ENCODE peak calls at places on chromosome 10, in seven cellular contexts. V is astrocyte; X is A673; A is GM23338; E is H7; S is CD8-positive, alpha-beta memory T cell; H is fibroblast of lung. Z is an unnamed sample.

GRCh38 chr10:63627376-63627775 is 106.2 kb downstream of the REEP3 start:
- DNase-seq in V (no peak), A (no peak), X (no peak), S (no peak), H (no peak), E (no peak), Z (no peak)

GRCh38 chr10:103692421-103693069 is 162.8 kb downstream of the SH3PXD2A start:
- DNase-seq in X (no peak), A (peak; percentile 70), S (peak; percentile 21), H (no peak), E (peak; percentile 89), V (no peak), Z (no peak)

GRCh38 chr10:48525956-48526355 is 78.9 kb downstream of the ARHGAP22 start:
- DNase-seq in X (no peak), H (no peak), E (no peak), S (no peak), V (no peak), A (no peak), Z (no peak)

GRCh38 chr10:28256776-28257175 is 46.1 kb downstream of the MPP7 start:
- DNase-seq in S (no peak), X (no peak), H (no peak), V (peak; percentile 68), E (no peak), A (no peak), Z (no peak)

GRCh38 chr10:5775705-5776104 is 37.5 kb downstream of the GDI2 start:
- DNase-seq in V (no peak), A (no peak), X (no peak), H (no peak), E (peak; percentile 19), S (peak; percentile 73), Z (peak; percentile 64)

GRCh38 chr10:102714621-102715455 is at the start of gene SFXN2:
- DNase-seq in S (peak; percentile 37), X (peak; percentile 54), E (peak; percentile 79), A (peak; percentile 75), H (no peak), V (no peak), Z (peak; percentile 67)

GRCh38 chr10:1309237-1309968 is 253.2 kb downstream of the WDR37 start:
- DNase-seq in V (no peak), S (no peak), A (peak; percentile 96), H (no peak), E (peak; percentile 79), X (no peak), Z (no peak)

GRCh38 chr10:102994551-102995295 is 76.6 kb downstream of the CNNM2 start:
- DNase-seq in A (no peak), V (no peak), S (peak; percentile 4), X (peak; percentile 2), E (no peak), H (no peak), Z (no peak)

GRCh38 chr10:110461088-110461487 is 36.6 kb upstream of the DUSP5 start:
- DNase-seq in E (no peak), X (no peak), A (no peak), H (no peak), S (no peak), V (no peak), Z (no peak)

GRCh38 chr10:123999956-124000615 is 93.3 kb downstream of the CHST15 start:
- DNase-seq in X (no peak), E (peak; percentile 38), H (no peak), A (no peak), V (no peak), S (no peak), Z (no peak)

GRCh38 chr10:110865184-110865803 is 6.4 kb upstream of the PDCD4 start:
- DNase-seq in H (peak; percentile 36), X (peak; percentile 69), E (no peak), V (peak; percentile 62), S (no peak), A (no peak), Z (no peak)

GRCh38 chr10:30786131-30786530 is 156.6 kb upstream of the LYZL2 start:
- DNase-seq in V (no peak), E (no peak), H (no peak), A (no peak), X (no peak), S (no peak), Z (no peak)

GRCh38 chr10:91668935-91669334 is 36.1 kb upstream of the PPP1R3C start:
- DNase-seq in E (no peak), A (peak; percentile 47), H (no peak), S (no peak), X (no peak), V (no peak), Z (no peak)

GRCh38 chr10:117537904-117538524 is 4.5 kb upstream of the EMX2 start:
- DNase-seq in S (no peak), X (no peak), E (no peak), H (no peak), A (no peak), V (no peak), Z (no peak)

GRCh38 chr10:132774179-132774904 is 11.6 kb downstream of the NKX6-2 start:
- DNase-seq in H (no peak), X (no peak), A (peak; percentile 44), S (no peak), E (peak; percentile 86), V (no peak), Z (no peak)

GRCh38 chr10:43126759-43127424 is 11.4 kb upstream of the CSGALNACT2 start:
- DNase-seq in V (no peak), X (no peak), E (peak; percentile 55), A (no peak), H (no peak), S (no peak), Z (no peak)

GRCh38 chr10:119270893-119271361 is 63.6 kb downstream of the GRK5 start:
- DNase-seq in S (peak; percentile 22), A (no peak), X (no peak), V (peak; percentile 27), E (no peak), H (peak; percentile 78), Z (peak; percentile 92)

GRCh38 chr10:90432891-90433290 is 424.9 kb downstream of the HTR7 start:
- DNase-seq in S (no peak), V (no peak), A (no peak), E (no peak), X (peak; percentile 35), H (no peak), Z (no peak)

GRCh38 chr10:3525832-3526449 is 259.1 kb downstream of the KLF6 start:
- DNase-seq in X (peak; percentile 76), E (no peak), V (peak; percentile 99), S (no peak), A (no peak), H (peak; percentile 98), Z (no peak)

GRCh38 chr10:48798486-48799254 is 114.0 kb downstream of the WDFY4 start:
- DNase-seq in X (no peak), H (no peak), A (no peak), V (no peak), E (no peak), S (no peak), Z (no peak)

GRCh38 chr10:99850041-99850766 is 67.8 kb downstream of the ABCC2 start:
- DNase-seq in A (peak; percentile 93), V (no peak), E (peak; percentile 30), S (no peak), H (no peak), X (peak; percentile 66), Z (no peak)

GRCh38 chr10:58796242-58796641 is 283.6 kb downstream of the BICC1 start:
- DNase-seq in S (no peak), V (peak; percentile 18), E (peak; percentile 3), H (no peak), A (peak; percentile 65), X (no peak), Z (no peak)

GRCh38 chr10:67302701-67303100 is 376.9 kb downstream of the LRRTM3 start:
- DNase-seq in V (no peak), S (no peak), E (no peak), A (no peak), X (no peak), H (no peak), Z (no peak)

GRCh38 chr10:51711519-51711891 is 12.1 kb upstream of the CSTF2T start:
- DNase-seq in E (no peak), S (no peak), X (no peak), V (no peak), A (no peak), H (no peak), Z (no peak)

DNA sequence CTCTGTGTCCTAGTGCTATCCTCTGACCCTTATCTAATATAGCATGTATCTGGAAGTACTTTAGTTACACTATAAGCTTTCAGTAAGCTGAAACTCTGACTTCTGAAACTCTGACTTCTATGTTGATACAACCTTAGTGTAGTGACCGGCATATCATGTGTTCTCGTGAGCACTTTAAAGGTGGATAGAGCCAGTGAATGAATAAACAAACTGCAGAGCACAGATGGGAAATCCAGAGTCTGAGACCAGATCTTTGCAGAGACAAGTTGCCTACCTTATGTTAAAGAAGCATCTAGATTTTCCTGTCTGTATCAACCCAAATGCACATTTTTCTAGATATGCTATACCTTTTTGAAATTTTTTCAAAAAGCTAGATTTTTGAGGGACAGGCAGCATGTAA is 3.5 kb downstream of the ACTA2 start:
- DNase-seq in X (no peak), V (no peak), H (no peak), S (no peak), E (no peak), A (no peak), Z (no peak)
- H3K4me3 ChIP-seq in X (no peak overlapping the region), V (no peak overlapping the region), H (no peak overlapping the region), S (no peak overlapping the region), E (no peak overlapping the region), A (no peak overlapping the region), Z (peak overlapping the region; percentile 3)

GRCh38 chr10:95756061-95756751 is at the start of gene ENTPD1:
- DNase-seq in S (no peak), X (peak; percentile 18), A (peak; percentile 59), E (peak; percentile 45), H (peak; percentile 41), V (no peak), Z (no peak)
- H3K4me3 ChIP-seq in S (no peak within 1 kb of the TSS), X (no peak within 1 kb of the TSS), A (peak within 1 kb of the TSS; percentile 50), E (peak within 1 kb of the TSS; percentile 28), H (no peak within 1 kb of the TSS), V (no peak within 1 kb of the TSS), Z (peak within 1 kb of the TSS; percentile 52)

GRCh38 chr10:6958723-6959122 is 378.6 kb upstream of the PRKCQ start:
- DNase-seq in S (peak; percentile 10), V (no peak), E (no peak), A (no peak), H (no peak), X (no peak), Z (no peak)
- H3K4me3 ChIP-seq in S (no peak overlapping the region), V (no peak overlapping the region), E (no peak overlapping the region), A (no peak overlapping the region), H (no peak overlapping the region), X (no peak overlapping the region), Z (no peak overlapping the region)

DNA sequence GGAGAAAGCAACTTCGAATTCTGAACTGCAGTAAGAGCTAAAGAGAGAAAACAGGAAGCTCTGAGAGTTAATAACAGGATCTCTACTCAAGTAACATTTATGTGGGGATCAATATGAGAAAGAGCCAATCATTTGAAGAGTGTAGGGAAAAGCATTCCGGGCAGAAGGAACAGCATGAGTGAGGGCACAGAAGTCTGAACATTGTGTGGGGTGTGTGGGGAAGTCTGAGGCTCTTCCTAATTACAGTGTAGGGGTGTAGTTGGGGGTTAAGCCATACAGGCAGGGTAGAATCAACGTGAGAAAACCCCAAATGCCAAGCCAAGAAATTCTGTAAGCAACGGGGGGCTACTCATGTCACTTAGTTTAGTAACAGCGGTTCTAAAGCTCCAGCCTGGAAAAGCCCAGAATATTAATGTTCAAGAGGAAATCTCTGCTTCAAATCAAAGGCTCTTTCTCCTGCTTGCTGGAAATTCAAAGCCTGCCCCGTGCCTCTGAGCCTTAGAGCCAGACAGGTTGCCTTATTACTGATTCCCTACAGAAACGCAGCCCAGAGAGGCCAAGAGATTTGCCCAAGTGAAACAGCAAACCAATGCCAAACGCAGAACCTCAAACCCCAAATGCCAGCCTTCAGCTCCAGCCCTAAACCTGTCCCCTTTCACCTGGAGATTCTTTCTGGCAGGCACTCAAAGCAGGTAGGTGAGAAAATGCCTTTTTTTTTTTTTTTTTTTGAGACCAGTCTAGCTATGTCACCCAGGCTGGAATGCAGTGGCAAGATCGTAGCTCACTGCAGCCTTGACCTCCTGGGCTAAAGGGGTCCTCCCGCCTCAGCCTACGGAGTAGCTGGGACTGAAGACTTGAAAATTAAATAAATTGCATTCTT is 36.1 kb downstream of the DNAJB12 start:
- DNase-seq in A (no peak), S (no peak), E (no peak), H (no peak), V (no peak), X (no peak), Z (no peak)
- H3K4me3 ChIP-seq in A (peak overlapping the region; percentile 61), S (peak overlapping the region; percentile 41), E (no peak overlapping the region), H (no peak overlapping the region), V (no peak overlapping the region), X (peak overlapping the region; percentile 45), Z (peak overlapping the region; percentile 52)

Z was measured in lower lobe of right lung.